ENCODE peak calls at places on chromosomes 7 and 10, in eight cellular contexts. One of them, this sample, is unnamed.

GRCh38 chr7:130084037-130084875 is 13.9 kb downstream of the KLHDC10 start:
- DNase-seq in HT1080: no peak
- DNase-seq in fibroblast of lung: peak
- DNase-seq in A172: no peak
- DNase-seq in frontal cortex: no peak
- DNase-seq in activated naive CD8-positive, alpha-beta T cell treated with anti-CD3 and anti-CD28 coated beads, Interleukin-2, amount 10 ng/mL, durations not matched to agents 7 days and 5 days: no peak
- DNase-seq in GM23338: peak
- DNase-seq in WTC11: no peak
- DNase-seq in this sample: no peak

GRCh38 chr7:101411477-101411954 is 48.8 kb downstream of the COL26A1 start:
- DNase-seq in HT1080: no peak
- DNase-seq in fibroblast of lung: no peak
- DNase-seq in A172: no peak
- DNase-seq in frontal cortex: no peak
- DNase-seq in activated naive CD8-positive, alpha-beta T cell treated with anti-CD3 and anti-CD28 coated beads, Interleukin-2, amount 10 ng/mL, durations not matched to agents 7 days and 5 days: no peak
- DNase-seq in GM23338: peak
- DNase-seq in WTC11: no peak
- DNase-seq in this sample: no peak

GRCh38 chr10:91590904-91591791 is 41.7 kb downstream of the PPP1R3C start:
- DNase-seq in HT1080: peak
- DNase-seq in fibroblast of lung: peak
- DNase-seq in A172: peak
- DNase-seq in frontal cortex: no peak
- DNase-seq in activated naive CD8-positive, alpha-beta T cell treated with anti-CD3 and anti-CD28 coated beads, Interleukin-2, amount 10 ng/mL, durations not matched to agents 7 days and 5 days: no peak
- DNase-seq in GM23338: no peak
- DNase-seq in WTC11: no peak
- DNase-seq in this sample: no peak

GRCh38 chr10:23373156-23373555 is 28.6 kb upstream of the C10orf67 start:
- DNase-seq in HT1080: peak
- DNase-seq in fibroblast of lung: no peak
- DNase-seq in A172: no peak
- DNase-seq in frontal cortex: no peak
- DNase-seq in activated naive CD8-positive, alpha-beta T cell treated with anti-CD3 and anti-CD28 coated beads, Interleukin-2, amount 10 ng/mL, durations not matched to agents 7 days and 5 days: no peak
- DNase-seq in GM23338: no peak
- DNase-seq in WTC11: no peak
- DNase-seq in this sample: no peak

GRCh38 chr10:115653473-115653872 is 560.3 kb downstream of the ATRNL1 start:
- DNase-seq in HT1080: no peak
- DNase-seq in fibroblast of lung: no peak
- DNase-seq in A172: no peak
- DNase-seq in frontal cortex: no peak
- DNase-seq in activated naive CD8-positive, alpha-beta T cell treated with anti-CD3 and anti-CD28 coated beads, Interleukin-2, amount 10 ng/mL, durations not matched to agents 7 days and 5 days: no peak
- DNase-seq in GM23338: no peak
- DNase-seq in WTC11: no peak
- DNase-seq in this sample: no peak

GRCh38 chr10:106083572-106083971 is 1080.9 kb downstream of the SORCS1 start:
- DNase-seq in HT1080: no peak
- DNase-seq in fibroblast of lung: peak
- DNase-seq in A172: no peak
- DNase-seq in frontal cortex: no peak
- DNase-seq in activated naive CD8-positive, alpha-beta T cell treated with anti-CD3 and anti-CD28 coated beads, Interleukin-2, amount 10 ng/mL, durations not matched to agents 7 days and 5 days: no peak
- DNase-seq in GM23338: no peak
- DNase-seq in WTC11: no peak
- DNase-seq in this sample: no peak

GRCh38 chr10:78907458-78908211 is 161.1 kb upstream of the ZMIZ1 start:
- DNase-seq in HT1080: no peak
- DNase-seq in fibroblast of lung: no peak
- DNase-seq in A172: no peak
- DNase-seq in frontal cortex: no peak
- DNase-seq in activated naive CD8-positive, alpha-beta T cell treated with anti-CD3 and anti-CD28 coated beads, Interleukin-2, amount 10 ng/mL, durations not matched to agents 7 days and 5 days: no peak
- DNase-seq in GM23338: no peak
- DNase-seq in WTC11: no peak
- DNase-seq in this sample: no peak

GRCh38 chr7:13751771-13752170 is 237.7 kb downstream of the ETV1 start:
- DNase-seq in HT1080: no peak
- DNase-seq in fibroblast of lung: no peak
- DNase-seq in A172: no peak
- DNase-seq in frontal cortex: no peak
- DNase-seq in activated naive CD8-positive, alpha-beta T cell treated with anti-CD3 and anti-CD28 coated beads, Interleukin-2, amount 10 ng/mL, durations not matched to agents 7 days and 5 days: no peak
- DNase-seq in GM23338: no peak
- DNase-seq in WTC11: no peak
- DNase-seq in this sample: no peak

GRCh38 chr10:3992374-3993178 is 207.6 kb upstream of the KLF6 start:
- DNase-seq in HT1080: no peak
- DNase-seq in fibroblast of lung: no peak
- DNase-seq in A172: no peak
- DNase-seq in frontal cortex: no peak
- DNase-seq in activated naive CD8-positive, alpha-beta T cell treated with anti-CD3 and anti-CD28 coated beads, Interleukin-2, amount 10 ng/mL, durations not matched to agents 7 days and 5 days: no peak
- DNase-seq in GM23338: no peak
- DNase-seq in WTC11: no peak
- DNase-seq in this sample: no peak

GRCh38 chr7:45689797-45690761 is 115.9 kb downstream of the ADCY1 start:
- DNase-seq in HT1080: no peak
- DNase-seq in fibroblast of lung: no peak
- DNase-seq in A172: no peak
- DNase-seq in frontal cortex: no peak
- DNase-seq in activated naive CD8-positive, alpha-beta T cell treated with anti-CD3 and anti-CD28 coated beads, Interleukin-2, amount 10 ng/mL, durations not matched to agents 7 days and 5 days: no peak
- DNase-seq in GM23338: no peak
- DNase-seq in WTC11: peak
- DNase-seq in this sample: no peak

GRCh38 chr7:30596043-30596641 is 1.5 kb downstream of the GARS1 start:
- DNase-seq in HT1080: no peak
- DNase-seq in fibroblast of lung: peak
- DNase-seq in A172: peak
- DNase-seq in frontal cortex: no peak
- DNase-seq in activated naive CD8-positive, alpha-beta T cell treated with anti-CD3 and anti-CD28 coated beads, Interleukin-2, amount 10 ng/mL, durations not matched to agents 7 days and 5 days: no peak
- DNase-seq in GM23338: peak
- DNase-seq in WTC11: no peak
- DNase-seq in this sample: no peak

GRCh38 chr10:112721080-112721698 is 228.9 kb upstream of the TCF7L2 start:
- DNase-seq in HT1080: peak
- DNase-seq in fibroblast of lung: peak
- DNase-seq in A172: peak
- DNase-seq in frontal cortex: peak
- DNase-seq in activated naive CD8-positive, alpha-beta T cell treated with anti-CD3 and anti-CD28 coated beads, Interleukin-2, amount 10 ng/mL, durations not matched to agents 7 days and 5 days: no peak
- DNase-seq in GM23338: peak
- DNase-seq in WTC11: no peak
- DNase-seq in this sample: peak

GRCh38 chr7:8109196-8110022 is 140.8 kb downstream of the GLCCI1 start:
- DNase-seq in HT1080: peak
- DNase-seq in fibroblast of lung: peak
- DNase-seq in A172: peak
- DNase-seq in frontal cortex: no peak
- DNase-seq in activated naive CD8-positive, alpha-beta T cell treated with anti-CD3 and anti-CD28 coated beads, Interleukin-2, amount 10 ng/mL, durations not matched to agents 7 days and 5 days: no peak
- DNase-seq in GM23338: no peak
- DNase-seq in WTC11: no peak
- DNase-seq in this sample: no peak

GRCh38 chr7:33880787-33881186 is 24.6 kb upstream of the BMPER start:
- DNase-seq in HT1080: peak
- DNase-seq in fibroblast of lung: peak
- DNase-seq in A172: peak
- DNase-seq in frontal cortex: no peak
- DNase-seq in activated naive CD8-positive, alpha-beta T cell treated with anti-CD3 and anti-CD28 coated beads, Interleukin-2, amount 10 ng/mL, durations not matched to agents 7 days and 5 days: no peak
- DNase-seq in GM23338: no peak
- DNase-seq in WTC11: no peak
- DNase-seq in this sample: no peak

GRCh38 chr10:23779287-23779686 is 340.4 kb downstream of the OTUD1 start:
- DNase-seq in HT1080: no peak
- DNase-seq in fibroblast of lung: no peak
- DNase-seq in A172: no peak
- DNase-seq in frontal cortex: no peak
- DNase-seq in activated naive CD8-positive, alpha-beta T cell treated with anti-CD3 and anti-CD28 coated beads, Interleukin-2, amount 10 ng/mL, durations not matched to agents 7 days and 5 days: no peak
- DNase-seq in GM23338: no peak
- DNase-seq in WTC11: no peak
- DNase-seq in this sample: no peak

GRCh38 chr7:123580406-123581161 is 21.0 kb upstream of the ASB15 start:
- DNase-seq in HT1080: peak
- DNase-seq in fibroblast of lung: peak
- DNase-seq in A172: peak
- DNase-seq in frontal cortex: no peak
- DNase-seq in activated naive CD8-positive, alpha-beta T cell treated with anti-CD3 and anti-CD28 coated beads, Interleukin-2, amount 10 ng/mL, durations not matched to agents 7 days and 5 days: no peak
- DNase-seq in GM23338: peak
- DNase-seq in WTC11: no peak
- DNase-seq in this sample: no peak

GRCh38 chr7:44534501-44534900 is 6.6 kb downstream of the NPC1L1 start:
- DNase-seq in HT1080: peak
- DNase-seq in fibroblast of lung: no peak
- DNase-seq in A172: peak
- DNase-seq in frontal cortex: no peak
- DNase-seq in activated naive CD8-positive, alpha-beta T cell treated with anti-CD3 and anti-CD28 coated beads, Interleukin-2, amount 10 ng/mL, durations not matched to agents 7 days and 5 days: peak
- DNase-seq in GM23338: peak
- DNase-seq in WTC11: peak
- DNase-seq in this sample: peak

GRCh38 chr7:101902680-101903504 is 85.5 kb downstream of the CUX1 start:
- DNase-seq in HT1080: no peak
- DNase-seq in fibroblast of lung: no peak
- DNase-seq in A172: no peak
- DNase-seq in frontal cortex: no peak
- DNase-seq in activated naive CD8-positive, alpha-beta T cell treated with anti-CD3 and anti-CD28 coated beads, Interleukin-2, amount 10 ng/mL, durations not matched to agents 7 days and 5 days: no peak
- DNase-seq in GM23338: no peak
- DNase-seq in WTC11: no peak
- DNase-seq in this sample: no peak

GRCh38 chr7:159154243-159154642 is 9.6 kb upstream of the VIPR2 start:
- DNase-seq in HT1080: no peak
- DNase-seq in fibroblast of lung: no peak
- DNase-seq in A172: no peak
- DNase-seq in frontal cortex: no peak
- DNase-seq in activated naive CD8-positive, alpha-beta T cell treated with anti-CD3 and anti-CD28 coated beads, Interleukin-2, amount 10 ng/mL, durations not matched to agents 7 days and 5 days: no peak
- DNase-seq in GM23338: no peak
- DNase-seq in WTC11: peak
- DNase-seq in this sample: no peak

GRCh38 chr7:2668401-2668800 is 19.6 kb upstream of the AMZ1 start:
- DNase-seq in HT1080: peak
- DNase-seq in fibroblast of lung: peak
- DNase-seq in A172: peak
- DNase-seq in frontal cortex: no peak
- DNase-seq in activated naive CD8-positive, alpha-beta T cell treated with anti-CD3 and anti-CD28 coated beads, Interleukin-2, amount 10 ng/mL, durations not matched to agents 7 days and 5 days: no peak
- DNase-seq in GM23338: no peak
- DNase-seq in WTC11: no peak
- DNase-seq in this sample: no peak

GRCh38 chr7:40008218-40008815 is 58.3 kb downstream of the CDK13 start:
- DNase-seq in HT1080: no peak
- DNase-seq in fibroblast of lung: peak
- DNase-seq in A172: no peak
- DNase-seq in frontal cortex: no peak
- DNase-seq in activated naive CD8-positive, alpha-beta T cell treated with anti-CD3 and anti-CD28 coated beads, Interleukin-2, amount 10 ng/mL, durations not matched to agents 7 days and 5 days: no peak
- DNase-seq in GM23338: no peak
- DNase-seq in WTC11: no peak
- DNase-seq in this sample: no peak

GRCh38 chr7:417973-418601 is 101.6 kb downstream of the PDGFA start:
- DNase-seq in HT1080: no peak
- DNase-seq in fibroblast of lung: no peak
- DNase-seq in A172: no peak
- DNase-seq in frontal cortex: no peak
- DNase-seq in activated naive CD8-positive, alpha-beta T cell treated with anti-CD3 and anti-CD28 coated beads, Interleukin-2, amount 10 ng/mL, durations not matched to agents 7 days and 5 days: no peak
- DNase-seq in GM23338: no peak
- DNase-seq in WTC11: no peak
- DNase-seq in this sample: no peak

GRCh38 chr7:3157541-3158287 is 114.0 kb upstream of the CARD11 start:
- DNase-seq in HT1080: peak
- DNase-seq in fibroblast of lung: peak
- DNase-seq in A172: peak
- DNase-seq in frontal cortex: no peak
- DNase-seq in activated naive CD8-positive, alpha-beta T cell treated with anti-CD3 and anti-CD28 coated beads, Interleukin-2, amount 10 ng/mL, durations not matched to agents 7 days and 5 days: no peak
- DNase-seq in GM23338: no peak
- DNase-seq in WTC11: no peak
- DNase-seq in this sample: no peak

GRCh38 chr10:91683976-91684375 is 51.1 kb upstream of the PPP1R3C start:
- DNase-seq in HT1080: peak
- DNase-seq in fibroblast of lung: peak
- DNase-seq in A172: peak
- DNase-seq in frontal cortex: no peak
- DNase-seq in activated naive CD8-positive, alpha-beta T cell treated with anti-CD3 and anti-CD28 coated beads, Interleukin-2, amount 10 ng/mL, durations not matched to agents 7 days and 5 days: no peak
- DNase-seq in GM23338: peak
- DNase-seq in WTC11: no peak
- DNase-seq in this sample: no peak